ENCODE peak calls at places on chromosomes 16 and 17, in six cellular contexts. Q is GM12891, B is K562, H is H1, O is GM12878, J is HepG2. T is an unnamed sample.

GRCh38 chr17:75288784-75289121 is 480 bp downstream of the SLC25A19 start:
- DNase-seq in Q (no peak), B (peak), H (no peak), O (no peak), J (peak), T (no peak)

GRCh38 chr17:51006601-51007000 is 114.1 kb downstream of the SPAG9 start:
- DNase-seq in Q (no peak), B (no peak), H (no peak), O (no peak), J (no peak), T (no peak)

GRCh38 chr16:18942069-18942468 is 15.9 kb upstream of the SMG1 start:
- DNase-seq in Q (no peak), B (no peak), H (no peak), O (no peak), J (no peak), T (no peak)

GRCh38 chr17:27985306-27985705 is 57.2 kb upstream of the NLK start:
- DNase-seq in Q (no peak), B (peak), H (no peak), O (no peak), J (no peak), T (no peak)

GRCh38 chr16:9270424-9270823 is 179.0 kb downstream of the HAPSTR1 start:
- DNase-seq in Q (no peak), B (no peak), H (no peak), O (no peak), J (no peak), T (no peak)

GRCh38 chr16:62869837-62870236 is 833.6 kb upstream of the CDH8 start:
- DNase-seq in Q (no peak), B (no peak), H (no peak), O (peak), J (no peak), T (no peak)

GRCh38 chr17:19448341-19449268 is 37.6 kb downstream of the RNF112 start:
- DNase-seq in Q (no peak), B (no peak), H (no peak), O (no peak), J (peak), T (no peak)

GRCh38 chr17:38914741-38915638 is 10.4 kb upstream of the LASP1NB start:
- DNase-seq in Q (no peak), B (no peak), H (no peak), O (no peak), J (peak), T (no peak)

GRCh38 chr17:20935740-20936139 is 107.1 kb downstream of the USP22 start:
- DNase-seq in Q (no peak), B (no peak), H (no peak), O (no peak), J (no peak), T (no peak)

GRCh38 chr17:76671123-76671911 is 27.8 kb upstream of the ST6GALNAC1 start:
- DNase-seq in Q (peak), B (peak), H (peak), O (peak), J (peak), T (peak)

GRCh38 chr17:76670708-76671122 is 27.2 kb upstream of the ST6GALNAC1 start:
- DNase-seq in Q (no peak), B (no peak), H (no peak), O (no peak), J (no peak), T (no peak)

GRCh38 chr17:76672270-76672851 is 28.8 kb upstream of the ST6GALNAC1 start:
- DNase-seq in Q (no peak), B (no peak), H (no peak), O (no peak), J (peak), T (no peak)

GRCh38 chr17:76672892-76673291 is 29.3 kb upstream of the ST6GALNAC1 start:
- DNase-seq in Q (no peak), B (no peak), H (no peak), O (no peak), J (no peak), T (no peak)

DNA sequence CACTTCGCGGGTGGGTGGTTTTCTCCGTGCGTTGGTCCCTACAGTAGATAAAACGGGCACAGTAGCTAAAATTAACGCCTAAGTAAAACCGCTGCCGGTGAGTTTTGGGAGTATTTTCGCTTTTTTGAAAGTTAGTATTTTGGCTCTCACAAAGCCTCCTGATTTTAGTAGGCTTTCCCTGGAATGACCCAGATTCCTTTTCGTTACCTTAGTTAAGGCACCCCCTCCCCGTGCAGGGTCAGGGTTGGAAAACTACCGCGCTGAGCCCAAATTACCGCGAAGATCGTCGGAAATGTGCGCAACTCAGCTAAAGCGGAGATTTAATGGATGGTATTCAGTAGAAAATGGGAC is 28.3 kb upstream of the ST6GALNAC1 start:
- DNase-seq in Q (no peak), B (no peak), H (no peak), O (no peak), J (no peak), T (no peak)
- TF ChIP-seq POLR2AphosphoS5 in Q (peak), B (peak), H (no peak), O (peak), J (peak), T (peak)

GRCh38 chr17:42518046-42518754 is 17.8 kb upstream of the NAGLU start:
- DNase-seq in Q (no peak), B (peak), H (no peak), O (no peak), J (no peak), T (no peak)
- TF ChIP-seq POLR2A in Q (no peak), B (no peak), H (no peak), O (no peak), J (no peak), T (no peak)

GRCh38 chr17:79844869-79845600 is 5.8 kb upstream of the CBX4 start:
- DNase-seq in Q (peak), B (peak), H (no peak), O (no peak), J (peak), T (peak)
- TF ChIP-seq TAF1 in Q (no peak), B (no peak), H (no peak), O (no peak), J (no peak), T (no peak)

GRCh38 chr17:82439194-82439828 is 11.2 kb downstream of the CYBC1 start:
- DNase-seq in Q (no peak), B (no peak), H (no peak), O (no peak), J (no peak), T (no peak)
- TF ChIP-seq POLR2AphosphoS5 in Q (no peak), B (no peak), H (no peak), O (no peak), J (no peak), T (no peak)

T was measured in GM12892.